ENCODE peak calls at places on chromosomes 7 and 10, in four cellular contexts. One of them, this sample, is unnamed. For H3K36me3, the result is how much of the 10 kb centered on the place peaks cover.

GRCh38 chr7:121379930-121380329 is 16.2 kb downstream of the FAM3C start:
- DNase-seq in transverse colon: no peak
- DNase-seq in cardiac muscle cell: no peak
- DNase-seq in vagina: no peak
- DNase-seq in this sample: no peak

GRCh38 chr10:78407009-78407711 is 373.5 kb downstream of the RPS24 start:
- DNase-seq in vagina: no peak
- DNase-seq in cardiac muscle cell: peak
- DNase-seq in transverse colon: peak
- DNase-seq in this sample: peak

GRCh38 chr7:99404235-99404976 is 4.0 kb downstream of the PDAP1 start:
- DNase-seq in cardiac muscle cell: no peak
- DNase-seq in vagina: no peak
- DNase-seq in transverse colon: no peak
- DNase-seq in this sample: peak

GRCh38 chr10:23516530-23516929 is 77.7 kb downstream of the OTUD1 start:
- DNase-seq in cardiac muscle cell: peak
- DNase-seq in vagina: no peak
- DNase-seq in transverse colon: no peak
- DNase-seq in this sample: peak

GRCh38 chr10:14409856-14410458 is 79.2 kb upstream of the FRMD4A start:
- DNase-seq in vagina: no peak
- DNase-seq in transverse colon: no peak
- DNase-seq in cardiac muscle cell: no peak
- DNase-seq in this sample: no peak

GRCh38 chr7:24042028-24042427 is 242.0 kb upstream of the NPY start:
- DNase-seq in transverse colon: no peak
- DNase-seq in vagina: no peak
- DNase-seq in cardiac muscle cell: no peak
- DNase-seq in this sample: no peak

GRCh38 chr7:99557940-99558305 is 519 bp upstream of the ZNF655 start:
- DNase-seq in transverse colon: no peak
- DNase-seq in cardiac muscle cell: no peak
- DNase-seq in vagina: no peak
- DNase-seq in this sample: no peak

GRCh38 chr7:34107306-34107705 is 202.0 kb downstream of the BMPER start:
- DNase-seq in cardiac muscle cell: peak
- DNase-seq in vagina: no peak
- DNase-seq in transverse colon: no peak
- DNase-seq in this sample: peak

GRCh38 chr7:23482686-23483085 is 12.4 kb upstream of the IGF2BP3 start:
- DNase-seq in vagina: no peak
- DNase-seq in transverse colon: no peak
- DNase-seq in cardiac muscle cell: no peak
- DNase-seq in this sample: no peak

GRCh38 chr7:146948708-146949107 is 832.1 kb downstream of the CNTNAP2 start:
- DNase-seq in cardiac muscle cell: no peak
- DNase-seq in transverse colon: no peak
- DNase-seq in vagina: no peak
- DNase-seq in this sample: no peak

GRCh38 chr10:14456870-14457266 is 126.1 kb upstream of the FRMD4A start:
- DNase-seq in vagina: no peak
- DNase-seq in cardiac muscle cell: no peak
- DNase-seq in transverse colon: no peak
- DNase-seq in this sample: no peak

GRCh38 chr10:133000648-133001047 is 58.3 kb upstream of the CFAP46 start:
- DNase-seq in transverse colon: no peak
- DNase-seq in cardiac muscle cell: no peak
- DNase-seq in vagina: no peak
- DNase-seq in this sample: no peak

DNA sequence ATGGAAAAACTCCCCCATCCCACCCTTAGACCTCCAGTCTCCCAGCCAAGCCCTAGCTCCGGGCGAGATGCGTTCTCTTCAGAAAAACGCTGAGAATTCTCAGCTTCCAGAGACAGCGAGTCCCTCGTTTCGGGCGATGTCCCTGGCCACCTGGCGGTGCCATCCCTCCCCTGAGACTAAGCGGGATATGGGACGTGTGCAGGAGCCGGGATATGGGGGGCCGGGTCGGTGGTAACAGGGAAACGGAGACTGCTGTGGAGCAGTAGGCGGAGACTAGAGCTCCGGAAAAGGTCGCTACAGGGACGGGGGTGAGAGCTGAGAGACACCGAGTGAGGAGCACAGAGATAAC is 435 bp upstream of the STRIP2 start:
- DNase-seq in transverse colon: no peak
- DNase-seq in cardiac muscle cell: no peak
- DNase-seq in vagina: no peak
- DNase-seq in this sample: no peak
- TF ChIP-seq CTCF in transverse colon: no peak
- TF ChIP-seq CTCF in cardiac muscle cell: no peak
- TF ChIP-seq CTCF in vagina: no peak
- TF ChIP-seq CTCF in this sample: no peak

GRCh38 chr7:123155571-123155970 is 44.2 kb downstream of the SLC13A1 start:
- DNase-seq in transverse colon: no peak
- DNase-seq in cardiac muscle cell: no peak
- DNase-seq in vagina: no peak
- DNase-seq in this sample: no peak
- H3K4me3 ChIP-seq in transverse colon: no peak
- H3K4me3 ChIP-seq in cardiac muscle cell: no peak
- H3K4me3 ChIP-seq in vagina: no peak
- H3K4me3 ChIP-seq in this sample: no peak

GRCh38 chr7:102215706-102216105 is 71.0 kb upstream of the SH2B2 start:
- DNase-seq in transverse colon: no peak
- DNase-seq in vagina: no peak
- DNase-seq in cardiac muscle cell: no peak
- DNase-seq in this sample: no peak
- H3K36me3 ChIP-seq in transverse colon: under half
- H3K36me3 ChIP-seq in vagina: under half
- H3K36me3 ChIP-seq in cardiac muscle cell: under half
- H3K36me3 ChIP-seq in this sample: under half

DNA sequence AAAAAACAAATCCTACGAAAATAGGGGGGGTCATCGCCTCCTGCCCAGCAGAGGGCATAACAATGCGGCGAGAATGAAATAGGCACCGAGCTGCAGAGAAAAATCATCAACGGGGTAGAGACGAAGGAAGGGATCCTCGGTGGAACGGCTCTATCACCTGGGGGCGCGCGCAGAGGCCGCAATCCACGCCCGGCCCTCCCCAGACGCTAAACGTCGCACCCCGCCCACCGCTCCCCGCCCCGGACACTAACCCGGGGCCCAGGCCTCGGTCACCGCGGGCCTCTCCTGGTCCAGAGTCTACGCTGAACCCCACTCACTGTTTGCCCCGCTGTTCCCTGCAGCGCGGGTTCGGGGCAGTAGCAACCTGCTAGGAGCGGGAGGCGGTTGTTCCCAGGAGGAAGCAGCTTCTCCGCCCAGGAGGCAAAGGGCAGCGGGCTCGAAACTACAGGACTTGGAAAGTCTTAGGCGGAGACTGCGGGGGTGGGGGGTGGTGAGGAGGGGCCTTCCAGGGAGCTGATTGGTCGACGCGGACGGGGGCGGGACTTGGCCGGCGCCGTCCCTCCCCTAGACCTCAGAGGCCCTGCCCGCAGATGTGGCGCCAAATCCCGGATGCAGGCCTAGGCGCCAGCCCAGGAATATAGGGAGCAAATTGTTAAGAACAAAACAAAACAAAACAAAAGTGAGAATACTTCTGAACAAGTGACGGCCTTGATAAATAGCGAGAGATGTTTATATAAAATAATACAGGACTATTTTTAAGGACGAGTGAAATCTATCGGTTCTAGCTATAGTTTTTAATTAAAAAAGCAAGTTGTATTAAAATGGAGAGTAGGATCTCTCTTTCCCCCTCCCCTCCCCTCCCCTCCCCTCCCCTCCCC is at the start of gene TCAF1:
- DNase-seq in vagina: peak
- DNase-seq in cardiac muscle cell: peak
- DNase-seq in transverse colon: peak
- DNase-seq in this sample: peak
- TF ChIP-seq CTCF in vagina: no peak
- TF ChIP-seq CTCF in cardiac muscle cell: peak
- TF ChIP-seq CTCF in transverse colon: peak
- TF ChIP-seq CTCF in this sample: peak

GRCh38 chr10:7407368-7408002 is 3.3 kb downstream of the SFMBT2 start:
- DNase-seq in transverse colon: no peak
- DNase-seq in vagina: peak
- DNase-seq in cardiac muscle cell: peak
- DNase-seq in this sample: no peak
- H3K4me3 ChIP-seq in transverse colon: peak
- H3K4me3 ChIP-seq in vagina: peak
- H3K4me3 ChIP-seq in cardiac muscle cell: peak
- H3K4me3 ChIP-seq in this sample: peak

GRCh38 chr7:1021366-1021765 is 23.0 kb upstream of the GPR146 start:
- DNase-seq in vagina: no peak
- DNase-seq in transverse colon: no peak
- DNase-seq in cardiac muscle cell: no peak
- DNase-seq in this sample: no peak
- H3K36me3 ChIP-seq in vagina: under half
- H3K36me3 ChIP-seq in transverse colon: under half
- H3K36me3 ChIP-seq in cardiac muscle cell: under half
- H3K36me3 ChIP-seq in this sample: under half

DNA sequence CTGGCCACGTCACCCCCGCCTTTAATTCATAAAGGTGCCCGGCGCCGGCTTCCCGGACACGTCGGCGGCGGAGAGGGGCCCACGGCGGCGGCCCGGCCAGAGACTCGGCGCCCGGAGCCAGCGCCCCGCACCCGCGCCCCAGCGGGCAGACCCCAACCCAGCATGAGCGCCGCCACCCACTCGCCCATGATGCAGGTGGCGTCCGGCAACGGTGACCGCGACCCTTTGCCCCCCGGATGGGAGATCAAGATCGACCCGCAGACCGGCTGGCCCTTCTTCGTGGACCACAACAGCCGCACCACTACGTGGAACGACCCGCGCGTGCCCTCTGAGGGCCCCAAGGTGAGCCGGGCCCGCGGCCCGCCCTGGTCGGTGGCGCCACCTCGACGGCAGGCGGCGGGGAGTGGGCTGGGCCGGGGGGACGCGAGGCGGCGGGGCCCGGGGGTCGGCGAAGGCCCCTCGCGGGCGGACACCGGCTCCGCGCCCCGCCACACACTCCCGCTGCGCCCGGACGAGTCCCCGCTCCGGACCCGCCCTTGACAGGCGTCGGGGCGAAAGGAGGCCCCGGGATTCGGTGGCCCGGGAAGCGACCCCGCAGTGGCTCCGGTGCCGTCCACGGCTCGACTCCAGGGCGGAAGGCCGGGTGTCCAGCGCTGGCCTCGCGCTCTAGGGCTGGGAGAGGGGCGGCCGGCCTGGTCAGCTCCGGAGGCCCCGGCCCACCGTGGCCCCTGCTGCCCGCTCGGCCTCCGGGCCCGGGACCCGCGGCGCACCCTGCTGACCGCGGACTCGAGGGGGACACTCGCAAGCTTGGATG is 541 bp downstream of the BAG3 start:
- DNase-seq in cardiac muscle cell: no peak
- DNase-seq in transverse colon: peak
- DNase-seq in vagina: no peak
- DNase-seq in this sample: no peak
- TF ChIP-seq CTCF in cardiac muscle cell: no peak
- TF ChIP-seq CTCF in transverse colon: no peak
- TF ChIP-seq CTCF in vagina: no peak
- TF ChIP-seq CTCF in this sample: no peak